ENCODE peak calls at places on chromosomes 12 and 14, in five cellular contexts. One of them, this sample, is unnamed.

GRCh38 chr14:91299483-91300115 is 55.1 kb upstream of the GPR68 start:
- DNase-seq in T-helper 9 cell: no peak
- DNase-seq in AG08395: no peak
- DNase-seq in HS-5: no peak
- DNase-seq in amniotic stem cell: no peak
- DNase-seq in this sample: no peak

GRCh38 chr12:124551268-124552144 is 15.9 kb downstream of the NCOR2 start:
- DNase-seq in T-helper 9 cell: no peak
- DNase-seq in HS-5: no peak
- DNase-seq in AG08395: no peak
- DNase-seq in amniotic stem cell: no peak
- DNase-seq in this sample: no peak

GRCh38 chr12:118983147-118983824 is 1.9 kb downstream of the SRRM4 start:
- DNase-seq in AG08395: no peak
- DNase-seq in T-helper 9 cell: no peak
- DNase-seq in amniotic stem cell: no peak
- DNase-seq in HS-5: no peak
- DNase-seq in this sample: no peak

GRCh38 chr14:57136669-57137068 is 132.0 kb downstream of the EXOC5 start:
- DNase-seq in HS-5: no peak
- DNase-seq in T-helper 9 cell: no peak
- DNase-seq in AG08395: no peak
- DNase-seq in amniotic stem cell: no peak
- DNase-seq in this sample: no peak

GRCh38 chr14:99378782-99379214 is 101.9 kb downstream of the SETD3 start:
- DNase-seq in HS-5: no peak
- DNase-seq in T-helper 9 cell: no peak
- DNase-seq in AG08395: peak; percentile 67
- DNase-seq in amniotic stem cell: no peak
- DNase-seq in this sample: no peak

GRCh38 chr14:34817768-34818167 is 57.4 kb downstream of the BAZ1A start:
- DNase-seq in T-helper 9 cell: no peak
- DNase-seq in amniotic stem cell: no peak
- DNase-seq in AG08395: no peak
- DNase-seq in HS-5: no peak
- DNase-seq in this sample: no peak

GRCh38 chr12:24838531-24838950 is 110.4 kb downstream of the BCAT1 start:
- DNase-seq in AG08395: peak; percentile 76
- DNase-seq in T-helper 9 cell: no peak
- DNase-seq in HS-5: peak; percentile 55
- DNase-seq in amniotic stem cell: no peak
- DNase-seq in this sample: no peak

GRCh38 chr12:45292486-45293195 is 76.7 kb downstream of the ANO6 start:
- DNase-seq in T-helper 9 cell: no peak
- DNase-seq in HS-5: no peak
- DNase-seq in amniotic stem cell: no peak
- DNase-seq in AG08395: no peak
- DNase-seq in this sample: no peak

GRCh38 chr12:96770239-96770780 is 136.7 kb upstream of the NEDD1 start:
- DNase-seq in amniotic stem cell: no peak
- DNase-seq in T-helper 9 cell: no peak
- DNase-seq in HS-5: no peak
- DNase-seq in AG08395: no peak
- DNase-seq in this sample: no peak

GRCh38 chr14:104262515-104263514 is 124.4 kb downstream of the KIF26A start:
- DNase-seq in AG08395: no peak
- DNase-seq in amniotic stem cell: no peak
- DNase-seq in HS-5: no peak
- DNase-seq in T-helper 9 cell: no peak
- DNase-seq in this sample: no peak

GRCh38 chr14:76937181-76938091 is 91.1 kb downstream of the IRF2BPL start:
- DNase-seq in AG08395: peak; percentile 97
- DNase-seq in amniotic stem cell: peak; percentile 61
- DNase-seq in T-helper 9 cell: no peak
- DNase-seq in HS-5: no peak
- DNase-seq in this sample: no peak

GRCh38 chr12:94062796-94063635 is 85.4 kb upstream of the PLXNC1 start:
- DNase-seq in HS-5: no peak
- DNase-seq in T-helper 9 cell: no peak
- DNase-seq in AG08395: no peak
- DNase-seq in amniotic stem cell: no peak
- DNase-seq in this sample: no peak

GRCh38 chr12:90938451-90938850 is 16.5 kb downstream of the CCER1 start:
- DNase-seq in HS-5: no peak
- DNase-seq in T-helper 9 cell: no peak
- DNase-seq in AG08395: peak; percentile 22
- DNase-seq in amniotic stem cell: no peak
- DNase-seq in this sample: no peak

GRCh38 chr12:113098428-113099028 is 37.0 kb downstream of the RASAL1 start:
- DNase-seq in HS-5: peak; percentile 85
- DNase-seq in AG08395: peak; percentile 91
- DNase-seq in amniotic stem cell: peak; percentile 37
- DNase-seq in T-helper 9 cell: peak; percentile 59
- DNase-seq in this sample: peak; percentile 66

GRCh38 chr14:101230851-101231550 is 327.5 kb upstream of the RTL1 start:
- DNase-seq in AG08395: no peak
- DNase-seq in amniotic stem cell: no peak
- DNase-seq in HS-5: no peak
- DNase-seq in T-helper 9 cell: no peak
- DNase-seq in this sample: no peak

GRCh38 chr14:29310757-29311156 is 544.2 kb downstream of the FOXG1 start:
- DNase-seq in AG08395: peak; percentile 59
- DNase-seq in amniotic stem cell: peak; percentile 36
- DNase-seq in HS-5: peak; percentile 79
- DNase-seq in T-helper 9 cell: no peak
- DNase-seq in this sample: no peak

GRCh38 chr12:93563807-93564538 is 8.5 kb upstream of the SOCS2 start:
- DNase-seq in amniotic stem cell: no peak
- DNase-seq in T-helper 9 cell: no peak
- DNase-seq in AG08395: peak; percentile 20
- DNase-seq in HS-5: no peak
- DNase-seq in this sample: no peak